ENCODE peak calls at places on chromosomes 11 and 22, in seven cellular contexts. L is neural crest cell; B is left ventricle myocardium superior; A is HTR-8/SVneo; E is glutamatergic neuron; N is DMS153; V is activated CD4-positive, alpha-beta T cell treated with anti-CD3 and anti-CD28 coated beads, Interleukin-2, amount 50 U/mL, for 48 hours. D is an unnamed sample.

GRCh38 chr11:125166347-125166841 is 1.8 kb downstream of the PKNOX2 start:
- DNase-seq in A (no peak), E (no peak), V (peak; percentile 14), L (peak; percentile 30), N (no peak), B (peak; percentile 46), D (no peak)

GRCh38 chr22:46297151-46297819 is 615 bp downstream of the GTSE1 start:
- DNase-seq in E (peak; percentile 47), B (peak; percentile 50), N (no peak), A (peak; percentile 11), V (peak; percentile 36), L (peak; percentile 29), D (peak; percentile 14)

GRCh38 chr11:123973816-123974215 is 3.8 kb downstream of the OR10S1 start:
- DNase-seq in L (no peak), N (no peak), B (no peak), A (peak; percentile 10), E (no peak), V (no peak), D (no peak)

GRCh38 chr11:12126352-12127019 is 16.1 kb downstream of the MICAL2 start:
- DNase-seq in V (no peak), L (no peak), N (no peak), A (no peak), E (no peak), B (no peak), D (no peak)

GRCh38 chr22:49826603-49827306 is 918 bp downstream of the BRD1 start:
- DNase-seq in A (no peak), V (peak; percentile 32), B (peak; percentile 80), E (peak; percentile 47), L (no peak), N (no peak), D (peak; percentile 36)

GRCh38 chr11:287821-288327 is 1.1 kb upstream of the PGGHG start:
- DNase-seq in A (no peak), L (no peak), B (no peak), V (peak; percentile 52), N (no peak), E (no peak), D (no peak)

GRCh38 chr11:68542617-68543016 is 82.1 kb downstream of the PPP6R3 start:
- DNase-seq in N (no peak), B (no peak), A (peak; percentile 24), V (no peak), L (no peak), E (no peak), D (no peak)

GRCh38 chr11:77515063-77515462 is 41.2 kb upstream of the PAK1 start:
- DNase-seq in B (no peak), E (no peak), L (no peak), V (no peak), A (no peak), N (no peak), D (no peak)

GRCh38 chr11:26994579-26995210 is 783 bp downstream of the FIBIN start:
- DNase-seq in E (no peak), B (peak; percentile 37), N (no peak), V (no peak), L (no peak), A (no peak), D (peak; percentile 13)

GRCh38 chr11:33016654-33017053 is 976 bp downstream of the DEPDC7 start:
- DNase-seq in B (no peak), A (no peak), N (no peak), V (no peak), L (no peak), E (no peak), D (no peak)